ENCODE peak calls at places on chromosomes 4 and X, in nine cellular contexts. S is astrocyte, R is PC-3, E is fibroblast of mammary gland, Z is cardiac fibroblast, U is bronchial epithelial cell, O is HepG2, A is GM12865, H is kidney epithelial cell. N is an unnamed sample.

GRCh38 chrX:133950214-133950613 is 35.2 kb downstream of the GPC3 start:
- DNase-seq in Z (no peak), H (no peak), A (no peak), S (no peak), O (no peak), R (no peak), U (no peak), E (no peak), N (no peak)

GRCh38 chr4:110949516-110949915 is 326.6 kb upstream of the PITX2 start:
- DNase-seq in R (no peak), E (no peak), O (no peak), U (no peak), A (no peak), S (no peak), Z (no peak), H (no peak), N (no peak)

GRCh38 chrX:154056739-154057367 is 37.2 kb upstream of the IRAK1 start:
- DNase-seq in H (no peak), Z (no peak), O (peak), R (no peak), S (no peak), E (no peak), A (no peak), U (peak), N (peak)

GRCh38 chr4:172142331-172142738 is 329.1 kb downstream of the GALNTL6 start:
- DNase-seq in R (peak), O (no peak), H (peak), A (no peak), E (peak), S (peak), U (peak), Z (no peak), N (peak)

GRCh38 chrX:118872102-118872566 is 48.5 kb downstream of the ZCCHC12 start:
- DNase-seq in S (no peak), E (peak), Z (no peak), O (no peak), A (peak), U (peak), H (no peak), R (peak), N (peak)

GRCh38 chr4:76250962-76251361 is 559 bp upstream of the FAM47E start:
- DNase-seq in A (no peak), U (no peak), E (no peak), S (no peak), O (no peak), Z (no peak), H (no peak), R (no peak), N (no peak)

GRCh38 chr4:101328063-101328602 is 19.2 kb downstream of the PPP3CA start:
- DNase-seq in A (peak), H (no peak), U (no peak), S (no peak), O (no peak), R (no peak), E (no peak), Z (no peak), N (no peak)

GRCh38 chr4:87311684-87312083 is 11.0 kb downstream of the HSD17B13 start:
- DNase-seq in O (no peak), Z (no peak), A (no peak), R (no peak), S (no peak), U (no peak), H (no peak), E (no peak), N (no peak)

GRCh38 chr4:125104616-125105015 is 210.1 kb upstream of the FAT4 start:
- DNase-seq in A (no peak), E (peak), Z (no peak), S (peak), O (no peak), U (no peak), R (no peak), H (no peak), N (no peak)

GRCh38 chr4:24477919-24478318 is 106.4 kb downstream of the DHX15 start:
- DNase-seq in H (peak), U (no peak), O (no peak), S (peak), A (no peak), Z (peak), R (peak), E (peak), N (no peak)

GRCh38 chr4:110041742-110042141 is 129.1 kb downstream of the EGF start:
- DNase-seq in O (peak), Z (no peak), H (no peak), U (no peak), A (no peak), R (no peak), E (no peak), S (no peak), N (no peak)

GRCh38 chrX:44343412-44343942 is at the start of gene EFHC2:
- DNase-seq in R (peak), E (peak), Z (peak), A (peak), S (peak), O (no peak), H (no peak), U (no peak), N (peak)

GRCh38 chr4:139839664-139840063 is 174.0 kb downstream of the MGST2 start:
- DNase-seq in O (no peak), R (no peak), U (no peak), E (no peak), H (no peak), Z (no peak), A (no peak), S (no peak), N (no peak)

GRCh38 chrX:76029385-76029784 is 143.5 kb upstream of the PBDC1 start:
- DNase-seq in U (no peak), E (no peak), R (no peak), Z (no peak), H (no peak), S (no peak), A (no peak), O (no peak), N (no peak)

GRCh38 chrX:9515973-9516538 is 51.2 kb downstream of the TBL1X start:
- DNase-seq in S (no peak), O (no peak), U (no peak), H (no peak), E (no peak), R (no peak), A (peak), Z (no peak), N (no peak)

GRCh38 chrX:94454606-94455005 is 780.6 kb downstream of the FAM133A start:
- DNase-seq in S (no peak), H (no peak), E (no peak), O (no peak), U (no peak), Z (no peak), R (no peak), A (no peak), N (no peak)

GRCh38 chr4:89258506-89258905 is 49.1 kb downstream of the GPRIN3 start:
- DNase-seq in Z (no peak), E (no peak), U (no peak), S (no peak), R (no peak), H (no peak), A (no peak), O (no peak), N (no peak)

GRCh38 chr4:93841803-93842202 is 13.2 kb downstream of the ATOH1 start:
- DNase-seq in U (no peak), Z (no peak), H (no peak), A (no peak), E (no peak), R (no peak), O (no peak), S (no peak), N (no peak)

GRCh38 chr4:184722798-184723197 is 11.1 kb downstream of the CENPU start:
- DNase-seq in U (no peak), O (no peak), R (peak), S (no peak), Z (no peak), H (no peak), A (no peak), E (no peak), N (peak)
- TF ChIP-seq CTCF in U (peak), O (no peak), R (peak), S (no peak), Z (no peak), H (no peak), A (peak), E (no peak), N (peak)

GRCh38 chr4:26084414-26084813 is 170.4 kb downstream of the SMIM20 start:
- DNase-seq in Z (no peak), E (no peak), O (no peak), U (no peak), H (no peak), R (no peak), A (no peak), S (no peak), N (no peak)
- TF ChIP-seq CTCF in Z (no peak), E (no peak), O (no peak), U (no peak), H (peak), R (no peak), A (no peak), S (no peak), N (no peak)

DNA sequence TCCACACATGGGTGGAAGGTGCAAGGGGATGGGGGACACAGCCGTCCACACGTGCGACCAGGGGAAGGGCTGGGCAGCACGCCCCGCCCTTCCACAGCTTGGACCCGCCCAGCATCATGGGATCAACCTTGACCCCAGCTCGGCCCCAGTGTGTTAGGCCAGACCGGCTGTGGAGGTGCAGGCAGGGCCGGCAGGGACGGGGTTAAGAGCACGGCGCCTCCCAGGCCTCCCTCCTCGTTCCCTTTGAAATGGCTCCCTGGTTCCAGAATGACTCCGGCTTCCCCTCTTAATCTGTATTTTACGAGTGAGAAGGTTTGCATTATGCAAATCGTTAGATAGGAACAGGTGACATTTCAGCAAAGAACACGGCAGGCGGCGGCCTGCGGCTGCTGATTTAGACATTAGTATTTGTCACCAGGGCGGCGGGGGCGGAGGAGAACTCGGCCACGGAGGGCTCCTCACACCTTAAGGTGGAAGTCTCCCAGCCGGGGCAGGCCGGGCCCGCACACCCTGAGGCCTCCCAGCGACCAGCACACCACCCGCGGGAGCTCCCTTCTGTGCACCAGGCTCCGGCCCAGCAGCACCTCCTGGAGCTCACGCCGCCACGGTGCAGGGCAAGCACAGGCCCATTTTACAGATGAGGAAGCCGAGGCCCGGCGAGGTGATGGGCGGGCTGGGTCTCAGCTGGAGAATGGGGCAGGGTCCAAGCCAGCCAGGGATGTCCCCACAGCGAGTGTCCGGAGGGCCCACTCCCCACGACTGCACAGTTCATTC is 116.1 kb downstream of the FAM53A start:
- DNase-seq in U (no peak), O (no peak), Z (no peak), E (no peak), S (no peak), H (no peak), R (no peak), A (no peak), N (no peak)
- TF ChIP-seq CTCF in U (no peak), O (no peak), Z (no peak), E (no peak), S (no peak), H (no peak), R (no peak), A (no peak), N (no peak)

GRCh38 chr4:11623726-11624037 is 195.0 kb upstream of the HS3ST1 start:
- DNase-seq in O (no peak), A (peak), R (peak), Z (peak), E (no peak), U (peak), H (no peak), S (no peak), N (peak)
- TF ChIP-seq CTCF in O (peak), A (peak), R (peak), Z (peak), E (peak), U (peak), H (peak), S (peak), N (peak)

GRCh38 chrX:72540318-72540717 is 32.3 kb downstream of the HDAC8 start:
- DNase-seq in R (peak), O (peak), H (no peak), E (peak), U (peak), S (peak), Z (peak), A (peak), N (peak)
- TF ChIP-seq CTCF in R (peak), O (peak), H (peak), E (peak), U (no peak), S (peak), Z (no peak), A (no peak), N (no peak)

GRCh38 chr4:78923459-78924312 is 15.6 kb downstream of the PAQR3 start:
- DNase-seq in E (no peak), O (peak), R (no peak), Z (no peak), U (peak), H (no peak), A (no peak), S (no peak), N (no peak)
- TF ChIP-seq CTCF in E (no peak), O (peak), R (peak), Z (no peak), U (no peak), H (no peak), A (no peak), S (peak), N (no peak)

DNA sequence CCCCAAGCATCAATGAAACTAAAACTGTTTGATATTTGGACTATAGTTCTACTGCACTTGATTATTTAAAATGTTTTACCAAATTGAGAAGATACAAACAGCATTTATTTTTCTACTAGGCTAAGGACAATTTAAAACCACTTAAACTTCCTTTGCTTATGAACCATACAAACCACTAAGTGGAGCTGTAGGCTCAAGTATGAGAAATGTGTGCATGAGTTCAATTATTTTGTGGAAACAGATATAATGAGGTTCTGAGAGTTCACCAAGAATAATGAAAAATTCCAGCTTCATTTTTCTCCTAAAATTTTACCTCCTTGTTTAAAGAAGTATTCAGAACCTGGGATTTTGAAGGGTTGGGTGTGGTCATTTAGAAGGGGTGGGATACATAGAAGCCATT is 63.1 kb downstream of the SERPINA7 start:
- DNase-seq in U (peak), E (peak), O (peak), S (no peak), R (peak), H (no peak), A (no peak), Z (peak), N (peak)
- TF ChIP-seq CTCF in U (peak), E (peak), O (peak), S (no peak), R (peak), H (no peak), A (no peak), Z (no peak), N (peak)

DNA sequence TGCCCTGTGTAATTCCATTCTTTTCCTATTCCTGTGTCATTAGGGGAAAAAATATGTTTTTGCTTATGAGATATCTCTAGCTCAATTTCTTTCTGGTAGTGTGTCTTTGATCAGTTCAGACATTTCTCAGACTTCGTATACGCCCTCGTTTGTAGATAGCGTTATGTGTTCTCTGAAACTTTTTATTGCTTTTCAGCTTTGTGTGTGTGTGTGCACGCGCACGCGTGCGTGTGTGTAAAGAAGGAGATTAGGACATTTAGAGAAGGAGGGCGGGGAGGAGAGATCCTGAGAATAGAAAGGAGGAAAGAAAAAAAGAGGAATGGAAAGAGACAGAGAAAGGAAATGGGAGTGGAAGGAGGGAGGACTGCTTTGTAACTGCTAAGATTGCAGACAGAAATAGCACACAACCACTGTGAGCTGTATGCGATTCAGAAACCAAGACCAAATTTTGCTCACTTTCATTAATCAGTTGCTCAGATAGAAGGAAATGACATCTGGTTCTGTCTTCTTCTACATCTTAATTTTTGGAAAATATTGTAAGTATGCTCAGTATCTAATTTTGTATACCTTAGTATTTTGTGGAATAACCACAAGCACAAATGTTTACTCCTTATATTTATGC is at the start of gene RXFP1:
- DNase-seq in A (no peak), R (no peak), U (no peak), H (no peak), E (no peak), Z (peak), S (no peak), O (no peak), N (no peak)
- TF ChIP-seq CTCF in A (no peak), R (no peak), U (no peak), H (no peak), E (no peak), Z (no peak), S (no peak), O (no peak), N (no peak)

DNA sequence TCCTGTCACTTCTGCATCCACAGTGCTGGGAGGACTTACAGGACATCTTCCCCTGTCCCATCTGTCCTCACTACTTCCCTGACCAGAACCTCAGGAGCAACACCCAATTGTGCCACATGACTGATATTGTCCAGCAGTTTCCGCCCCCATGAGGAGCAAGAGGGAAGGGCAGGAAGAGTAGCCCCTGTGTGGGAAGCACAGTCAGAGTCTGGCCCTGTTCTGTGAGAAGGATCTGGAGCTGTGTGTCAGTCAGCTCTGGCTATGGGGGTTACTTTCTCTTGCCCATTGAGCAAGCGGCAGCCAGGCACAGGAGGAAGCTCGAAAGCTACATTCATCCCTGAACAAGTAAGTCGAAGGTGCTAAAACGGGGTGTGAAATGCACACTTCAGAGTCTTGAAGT is 14.8 kb upstream of the TRIM60 start:
- DNase-seq in R (peak), O (peak), H (no peak), U (no peak), S (no peak), E (peak), Z (peak), A (peak), N (peak)
- TF ChIP-seq CTCF in R (peak), O (peak), H (peak), U (no peak), S (no peak), E (peak), Z (peak), A (no peak), N (no peak)

N was measured in epithelial cell of esophagus.